ENCODE peak calls at places on chromosomes 3 and 15, in five cellular contexts. B is H9; M is activated CD4-positive, alpha-beta T cell treated with anti-CD3 and anti-CD28 coated beads, Interleukin-2, amount 10 ng/mL, durations not matched to agents 7 days and 5 days; K is NCI-H524; V is HEK293T. A is an unnamed sample.

GRCh38 chr3:158107508-158108095 is 1.4 kb upstream of the SHOX2 start:
- DNase-seq in V (no peak), M (no peak), B (no peak), K (no peak), A (no peak)

GRCh38 chr3:133854264-133854663 is 41.4 kb downstream of the RAB6B start:
- DNase-seq in V (no peak), M (no peak), K (no peak), B (no peak), A (no peak)

GRCh38 chr3:52248816-52249547 is 3.4 kb downstream of the PPM1M start:
- DNase-seq in M (no peak), B (peak), K (peak), V (no peak), A (no peak)

GRCh38 chr15:100862162-100862561 is 17.5 kb upstream of the ALDH1A3 start:
- DNase-seq in B (peak), K (no peak), V (no peak), M (no peak), A (no peak)

GRCh38 chr3:63768415-63768814 is 50.7 kb upstream of the C3orf49 start:
- DNase-seq in K (no peak), B (no peak), M (no peak), V (no peak), A (no peak)

GRCh38 chr3:62669161-62669560 is 206.1 kb downstream of the CADPS start:
- DNase-seq in K (peak), M (no peak), B (no peak), V (no peak), A (no peak)

GRCh38 chr3:125050486-125051172 is 5.2 kb downstream of the HEG1 start:
- DNase-seq in K (no peak), B (no peak), M (no peak), V (no peak), A (peak)

GRCh38 chr3:65402597-65402996 is 636.1 kb downstream of the MAGI1 start:
- DNase-seq in M (no peak), K (no peak), B (no peak), V (no peak), A (peak)

GRCh38 chr15:93088200-93088980 is 621 bp downstream of the RGMA start:
- DNase-seq in B (peak), M (peak), K (no peak), V (peak), A (peak)

GRCh38 chr15:90617171-90617570 is 87.4 kb downstream of the CRTC3 start:
- DNase-seq in K (no peak), B (no peak), V (no peak), M (no peak), A (no peak)

GRCh38 chr3:79140718-79141117 is 627.1 kb downstream of the ROBO1 start:
- DNase-seq in B (no peak), K (peak), M (no peak), V (no peak), A (no peak)

GRCh38 chr3:33364531-33365128 is 75.6 kb downstream of the UBP1 start:
- DNase-seq in B (no peak), K (no peak), M (no peak), V (no peak), A (peak)

GRCh38 chr3:122536634-122537033 is 21.9 kb upstream of the KPNA1 start:
- DNase-seq in M (no peak), V (no peak), B (no peak), K (no peak), A (peak)

GRCh38 chr3:72488736-72489030 is 359.6 kb downstream of the SHQ1 start:
- DNase-seq in B (no peak), K (no peak), M (no peak), V (no peak), A (no peak)

GRCh38 chr15:39315200-39315599 is 265.7 kb upstream of the THBS1 start:
- DNase-seq in M (no peak), K (no peak), B (no peak), V (no peak), A (no peak)

GRCh38 chr15:67559158-67559557 is 16.7 kb downstream of the MAP2K5 start:
- DNase-seq in V (no peak), M (no peak), K (no peak), B (no peak), A (no peak)

GRCh38 chr15:67396109-67396508 is 124.8 kb upstream of the C15orf61 start:
- DNase-seq in V (no peak), B (no peak), M (no peak), K (no peak), A (no peak)

GRCh38 chr3:120554727-120555660 is 41.1 kb upstream of the NDUFB4 start:
- DNase-seq in K (no peak), M (no peak), B (no peak), V (no peak), A (no peak)

GRCh38 chr15:92020765-92021164 is 167.3 kb downstream of the SLCO3A1 start:
- DNase-seq in M (no peak), V (no peak), B (no peak), K (no peak), A (no peak)

GRCh38 chr3:54970895-54971294 is 43.0 kb upstream of the LRTM1 start:
- DNase-seq in K (no peak), V (no peak), B (no peak), M (no peak), A (no peak)

GRCh38 chr15:31031471-31032064 is 40.1 kb upstream of the MTMR10 start:
- DNase-seq in M (no peak), V (no peak), K (no peak), B (no peak), A (no peak)

GRCh38 chr3:190362258-190362657 is 25.7 kb upstream of the CLDN16 start:
- DNase-seq in K (no peak), V (no peak), B (peak), M (no peak), A (peak)

GRCh38 chr3:170484869-170485268 is 66.2 kb downstream of the CLDN11 start:
- DNase-seq in M (no peak), B (no peak), K (no peak), V (no peak), A (no peak)

GRCh38 chr3:194711913-194712312 is 26.2 kb downstream of the FAM43A start:
- DNase-seq in B (no peak), K (no peak), V (no peak), M (no peak), A (no peak)

GRCh38 chr3:181382656-181383055 is 329.1 kb upstream of the SOX2 start:
- DNase-seq in M (no peak), V (no peak), K (no peak), B (no peak), A (no peak)

GRCh38 chr15:96053039-96054021 is 277.2 kb upstream of the NR2F2 start:
- DNase-seq in M (no peak), K (peak), B (peak), V (peak), A (peak)

GRCh38 chr3:159378391-159378790 is 576.5 kb downstream of the MFSD1 start:
- DNase-seq in B (no peak), M (no peak), V (no peak), K (peak), A (no peak)

GRCh38 chr3:108381531-108381930 is 85.2 kb downstream of the HHLA2 start:
- DNase-seq in B (no peak), K (no peak), M (no peak), V (no peak), A (no peak)

GRCh38 chr15:33027636-33028035 is 166.9 kb downstream of the FMN1 start:
- DNase-seq in M (no peak), K (no peak), V (no peak), B (no peak), A (no peak)

GRCh38 chr3:11530153-11530721 is 113.5 kb downstream of the VGLL4 start:
- DNase-seq in V (no peak), B (no peak), K (no peak), M (no peak), A (no peak)

GRCh38 chr15:96344706-96345559 is 14.4 kb downstream of the NR2F2 start:
- DNase-seq in B (peak), M (no peak), V (no peak), K (no peak), A (peak)

A was measured in endodermal cell.